ENCODE peak calls at places on chromosomes 5 and 9, in four cellular contexts. A is pancreas, X is AG04450, E is dorsolateral prefrontal cortex. Z is an unnamed sample. For H3K27me3, the result is how much of the 10 kb centered on the place peaks cover.

GRCh38 chr5:54985301-54986268 is at the start of gene ESM1:
- DNase-seq in A (no peak), X (peak), E (no peak), Z (peak)

GRCh38 chr5:58149345-58149744 is 310.5 kb downstream of the PLK2 start:
- DNase-seq in A (no peak), X (no peak), E (no peak), Z (no peak)

GRCh38 chr9:109117856-109118801 is 1.6 kb downstream of the TMEM245 start:
- DNase-seq in A (no peak), X (no peak), E (no peak), Z (no peak)

GRCh38 chr5:124634228-124634819 is 112.1 kb downstream of the ZNF608 start:
- DNase-seq in A (no peak), X (no peak), E (no peak), Z (no peak)

GRCh38 chr9:125106285-125106893 is 36.9 kb downstream of the SCAI start:
- DNase-seq in A (no peak), X (peak), E (no peak), Z (peak)

GRCh38 chr9:33620738-33621439 is 96.8 kb downstream of the ANKRD18B start:
- DNase-seq in A (no peak), X (peak), E (no peak), Z (peak)

GRCh38 chr9:68515304-68516017 is 25.2 kb downstream of the TMEM252 start:
- DNase-seq in A (no peak), X (peak), E (no peak), Z (no peak)

GRCh38 chr5:124902097-124902821 is 155.8 kb upstream of the ZNF608 start:
- DNase-seq in A (no peak), X (no peak), E (no peak), Z (peak)

GRCh38 chr5:149838881-149839739 is 105.5 kb downstream of the PDE6A start:
- DNase-seq in A (no peak), X (no peak), E (peak), Z (no peak)

GRCh38 chr9:113299800-113300292 is 3.3 kb downstream of the RNF183 start:
- DNase-seq in A (no peak), X (no peak), E (no peak), Z (no peak)

GRCh38 chr5:111013011-111013410 is 58.5 kb upstream of the TSLP start:
- DNase-seq in A (no peak), X (no peak), E (no peak), Z (no peak)

GRCh38 chr9:129161534-129161837 is 16.6 kb downstream of the IER5L start:
- DNase-seq in A (no peak), X (no peak), E (no peak), Z (no peak)

GRCh38 chr5:143008809-143009521 is 238.8 kb downstream of the ARHGAP26 start:
- DNase-seq in A (no peak), X (peak), E (no peak), Z (peak)
- TF ChIP-seq CTCF in A (no peak), X (no peak), E (no peak), Z (no peak)

GRCh38 chr5:52802272-52803011 is 14.7 kb downstream of the ITGA1 start:
- DNase-seq in A (no peak), X (no peak), E (no peak), Z (no peak)
- H3K4me3 ChIP-seq in A (no peak), X (peak), E (peak), Z (peak)

GRCh38 chr9:23830459-23830805 is 4.4 kb upstream of the ELAVL2 start:
- DNase-seq in A (no peak), X (no peak), E (no peak), Z (no peak)

GRCh38 chr9:23826120-23826629 is at the start of gene ELAVL2:
- DNase-seq in A (peak), X (peak), E (peak), Z (peak)

GRCh38 chr9:23830949-23831730 is 5.1 kb upstream of the ELAVL2 start:
- DNase-seq in A (no peak), X (no peak), E (no peak), Z (no peak)

GRCh38 chr9:23825700-23826099 is 340 bp downstream of the ELAVL2 start:
- DNase-seq in A (no peak), X (no peak), E (no peak), Z (no peak)

GRCh38 chr9:23829580-23830458 is 3.8 kb upstream of the ELAVL2 start:
- DNase-seq in A (no peak), X (no peak), E (no peak), Z (no peak)
- H3K27me3 ChIP-seq in A (under half), X (under half), E (under half), Z (under half)

GRCh38 chr9:98410185-98410697 is 154.8 kb upstream of the TBC1D2 start:
- DNase-seq in A (peak), X (peak), E (peak), Z (peak)
- TF ChIP-seq CTCF in A (no peak), X (peak), E (peak), Z (peak)

DNA sequence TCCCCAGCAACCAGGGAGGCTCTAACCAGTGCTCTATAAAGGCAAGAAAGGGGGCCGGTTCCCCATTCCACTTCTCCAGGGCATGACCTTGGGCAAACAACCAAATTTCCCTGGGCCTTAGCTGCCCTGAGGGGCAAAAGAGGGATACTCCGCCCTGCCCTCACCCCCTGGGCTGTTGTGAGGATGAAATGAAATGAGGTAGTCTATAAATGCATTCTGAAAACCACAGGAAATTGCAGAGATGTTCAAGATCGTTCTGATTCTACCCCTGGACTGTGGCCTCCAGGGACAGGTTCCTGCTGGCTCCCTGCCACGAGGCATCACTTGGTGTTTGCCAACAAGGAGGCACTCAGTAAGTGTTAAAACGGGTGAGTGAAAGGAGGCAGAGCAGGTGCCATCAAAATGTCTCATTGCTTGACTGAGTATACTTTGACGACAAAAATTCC is 5.7 kb downstream of the RAPGEF1 start:
- DNase-seq in A (no peak), X (no peak), E (no peak), Z (no peak)
- H3K4me3 ChIP-seq in A (no peak), X (no peak), E (no peak), Z (no peak)

DNA sequence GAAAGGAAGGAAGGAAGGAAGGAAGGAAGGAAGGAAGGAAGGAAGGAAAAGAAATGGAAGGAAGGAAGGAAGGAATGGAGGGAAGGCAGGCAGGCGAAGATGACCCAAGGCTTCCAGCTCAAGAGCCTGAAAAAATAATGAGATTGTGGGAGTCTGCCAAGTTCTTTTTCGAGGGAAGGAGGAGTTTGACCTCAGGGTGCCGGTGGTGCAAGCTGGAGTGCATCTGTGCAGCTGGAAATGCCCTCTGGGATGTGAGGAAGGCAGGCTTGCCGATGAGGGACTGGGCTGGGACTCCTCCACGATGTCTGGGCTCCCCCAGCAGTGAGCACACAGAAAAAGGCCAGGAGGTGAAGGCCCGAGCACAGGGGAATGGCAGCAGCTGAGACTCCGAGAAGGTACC is 154.9 kb upstream of the DAPK1 start:
- DNase-seq in A (no peak), X (no peak), E (no peak), Z (no peak)
- H3K27me3 ChIP-seq in A (under half), X (under half), E (under half), Z (under half)

Z was measured in BJ.